ENCODE peak calls at places on chromosomes 7 and 10, in ten cellular contexts. I is gastrocnemius medialis; S is activated naive CD4-positive, alpha-beta T cell treated with anti-CD3 and anti-CD28 coated beads, Interleukin-2, amount 10 ng/mL, durations not matched to agents 7 days and 5 days; Q is occipital lobe; A is brain pericyte; U is H9; L is fibroblast of the aortic adventitia; X is choroid plexus epithelial cell; D is T1000; R is suprapubic skin. N is an unnamed sample.
A peak's percentile ranks its signal among the peaks of the same experiment; 100 is the strongest.

GRCh38 chr7:70334883-70335282 is 736.6 kb downstream of the AUTS2 start:
- DNase-seq in I (no peak), S (peak; percentile 21), Q (no peak), A (no peak), U (no peak), L (no peak), X (no peak), D (no peak), R (no peak), N (no peak)

GRCh38 chr10:101095550-101096213 is 33.9 kb downstream of the KAZALD1 start:
- DNase-seq in I (peak; percentile 9), S (peak; percentile 83), Q (peak; percentile 6), A (no peak), U (peak; percentile 100), L (peak; percentile 60), X (peak; percentile 68), D (peak; percentile 15), R (peak; percentile 72), N (no peak)

GRCh38 chr10:24435374-24435773 is 226.4 kb downstream of the KIAA1217 start:
- DNase-seq in I (no peak), S (no peak), Q (no peak), A (no peak), U (no peak), L (peak; percentile 37), X (peak; percentile 55), D (no peak), R (no peak), N (no peak)

GRCh38 chr10:58415757-58416156 is 30.5 kb downstream of the TFAM start:
- DNase-seq in I (no peak), S (no peak), Q (no peak), A (no peak), U (no peak), L (no peak), X (no peak), D (no peak), R (no peak), N (no peak)

GRCh38 chr7:12623885-12624498 is 53.5 kb downstream of the SCIN start:
- DNase-seq in I (no peak), S (no peak), Q (no peak), A (no peak), U (no peak), L (peak; percentile 49), X (peak; percentile 54), D (no peak), R (no peak), N (no peak)

GRCh38 chr7:115707236-115707635 is 323.3 kb downstream of the TFEC start:
- DNase-seq in I (no peak), S (no peak), Q (no peak), A (no peak), U (peak; percentile 28), L (peak; percentile 25), X (peak; percentile 31), D (no peak), R (no peak), N (no peak)

GRCh38 chr10:104123397-104123796 is 1.4 kb downstream of the SFR1 start:
- DNase-seq in I (no peak), S (no peak), Q (no peak), A (no peak), U (no peak), L (peak; percentile 59), X (peak; percentile 63), D (no peak), R (no peak), N (no peak)

GRCh38 chr10:61628875-61629513 is 33.7 kb upstream of the CABCOCO1 start:
- DNase-seq in I (no peak), S (no peak), Q (peak; percentile 20), A (peak; percentile 27), U (no peak), L (peak; percentile 92), X (peak; percentile 97), D (peak; percentile 30), R (peak; percentile 41), N (no peak)

GRCh38 chr10:46557319-46558140 is 1.1 kb upstream of the GPRIN2 start:
- DNase-seq in I (peak; percentile 3), S (no peak), Q (no peak), A (no peak), U (peak; percentile 74), L (no peak), X (no peak), D (no peak), R (peak; percentile 74), N (peak; percentile 77)

GRCh38 chr10:33963656-33964175 is 629.2 kb upstream of the NRP1 start:
- DNase-seq in I (no peak), S (no peak), Q (no peak), A (no peak), U (no peak), L (peak; percentile 7), X (no peak), D (no peak), R (no peak), N (no peak)

GRCh38 chr10:32151876-32152275 is 95.7 kb upstream of the KIF5B start:
- DNase-seq in I (no peak), S (no peak), Q (no peak), A (no peak), U (no peak), L (no peak), X (no peak), D (no peak), R (no peak), N (no peak)

GRCh38 chr10:72027498-72027897 is 60.9 kb downstream of the SPOCK2 start:
- DNase-seq in I (no peak), S (no peak), Q (no peak), A (no peak), U (no peak), L (peak; percentile 54), X (peak; percentile 67), D (peak; percentile 19), R (no peak), N (no peak)

GRCh38 chr10:5855979-5856700 is 33.6 kb downstream of the ANKRD16 start:
- DNase-seq in I (no peak), S (no peak), Q (no peak), A (no peak), U (no peak), L (no peak), X (no peak), D (no peak), R (no peak), N (no peak)

GRCh38 chr10:116974442-116975005 is 30.5 kb downstream of the SHTN1 start:
- DNase-seq in I (no peak), S (no peak), Q (no peak), A (no peak), U (no peak), L (peak; percentile 73), X (peak; percentile 86), D (peak; percentile 6), R (no peak), N (no peak)

GRCh38 chr10:3902054-3902808 is 117.2 kb upstream of the KLF6 start:
- DNase-seq in I (no peak), S (no peak), Q (no peak), A (no peak), U (no peak), L (no peak), X (peak; percentile 58), D (no peak), R (no peak), N (no peak)

GRCh38 chr10:123774075-123774742 is 108.1 kb downstream of the GPR26 start:
- DNase-seq in I (no peak), S (no peak), Q (no peak), A (no peak), U (no peak), L (no peak), X (no peak), D (no peak), R (no peak), N (no peak)

GRCh38 chr7:116521046-116521664 is 3.7 kb upstream of the CAV1 start:
- DNase-seq in I (no peak), S (no peak), Q (no peak), A (no peak), U (no peak), L (no peak), X (no peak), D (no peak), R (no peak), N (no peak)

GRCh38 chr10:7192831-7193348 is 217.9 kb downstream of the SFMBT2 start:
- DNase-seq in I (no peak), S (peak; percentile 87), Q (no peak), A (no peak), U (no peak), L (no peak), X (no peak), D (no peak), R (no peak), N (no peak)

GRCh38 chr7:31074403-31074802 is 22.3 kb downstream of the ADCYAP1R1 start:
- DNase-seq in I (peak; percentile 48), S (no peak), Q (peak; percentile 28), A (no peak), U (no peak), L (no peak), X (no peak), D (no peak), R (no peak), N (no peak)

GRCh38 chr10:97673736-97674525 is 13.1 kb downstream of the AVPI1 start:
- DNase-seq in I (no peak), S (no peak), Q (peak; percentile 72), A (no peak), U (no peak), L (peak; percentile 78), X (peak; percentile 76), D (peak; percentile 22), R (no peak), N (no peak)

GRCh38 chr10:96043895-96044580 is 655 bp downstream of the CCNJ start:
- DNase-seq in I (peak; percentile 2), S (peak; percentile 63), Q (peak; percentile 48), A (no peak), U (peak; percentile 49), L (peak; percentile 31), X (peak; percentile 43), D (peak; percentile 17), R (peak; percentile 80), N (peak; percentile 76)

GRCh38 chr10:11009471-11010308 is 8.0 kb upstream of the CELF2 start:
- DNase-seq in I (no peak), S (no peak), Q (no peak), A (no peak), U (no peak), L (peak; percentile 52), X (peak; percentile 15), D (peak; percentile 96), R (no peak), N (no peak)

GRCh38 chr10:76583711-76584161 is 1053.9 kb downstream of the KCNMA1 start:
- DNase-seq in I (no peak), S (no peak), Q (no peak), A (no peak), U (no peak), L (peak; percentile 93), X (peak; percentile 93), D (no peak), R (no peak), N (no peak)